ENCODE peak calls at places on chromosomes 12 and 14, in nine cellular contexts. A is NCI-H2081; V is aorta; I is neuronal stem cell; Z is anterior cingulate cortex; O is amygdala; S is stimulated activated CD4-positive, alpha-beta T cell treated with anti-CD3 and anti-CD28 coated beads, Interleukin-15, amount 100 ng/mL, for 48 hours; T is Kasumi-1; B is cardiac fibroblast. C is an unnamed sample.

GRCh38 chr12:93042684-93043083 is 113.6 kb upstream of the EEA1 start:
- DNase-seq in T (no peak), A (no peak), B (no peak), Z (no peak), S (no peak), I (no peak), O (no peak), V (no peak), C (no peak)

GRCh38 chr12:6338955-6339761 is 2.7 kb downstream of the TNFRSF1A start:
- DNase-seq in V (no peak), B (peak; percentile 33), S (no peak), O (no peak), T (no peak), A (no peak), Z (no peak), I (no peak), C (no peak)

GRCh38 chr14:95044463-95045254 is 112.7 kb downstream of the DICER1 start:
- DNase-seq in B (no peak), V (no peak), Z (no peak), O (no peak), A (no peak), T (no peak), S (no peak), I (no peak), C (peak; percentile 27)

GRCh38 chr14:34365309-34365915 is 96.6 kb downstream of the SPTSSA start:
- DNase-seq in I (no peak), A (no peak), O (no peak), T (peak; percentile 79), B (peak; percentile 51), S (no peak), V (no peak), Z (no peak), C (no peak)

GRCh38 chr12:115044073-115044472 is 360.1 kb upstream of the TBX3 start:
- DNase-seq in O (no peak), S (no peak), Z (no peak), T (no peak), B (peak; percentile 5), I (no peak), V (no peak), A (no peak), C (no peak)

GRCh38 chr12:75978677-75979076 is 52.9 kb downstream of the PHLDA1 start:
- DNase-seq in B (no peak), I (no peak), S (no peak), Z (no peak), V (no peak), O (no peak), T (no peak), A (no peak), C (no peak)

GRCh38 chr12:45726594-45727300 is 2.8 kb upstream of the ARID2 start:
- DNase-seq in B (peak; percentile 51), T (no peak), A (no peak), Z (no peak), O (no peak), I (no peak), V (peak; percentile 89), S (no peak), C (peak; percentile 91)

GRCh38 chr12:89135976-89136634 is 216.2 kb downstream of the DUSP6 start:
- DNase-seq in V (no peak), S (no peak), T (peak; percentile 76), I (no peak), Z (no peak), B (no peak), O (no peak), A (no peak), C (no peak)

GRCh38 chr12:51328587-51328986 is 4.6 kb upstream of the BIN2 start:
- DNase-seq in A (no peak), T (no peak), S (no peak), V (no peak), Z (no peak), B (no peak), O (no peak), I (no peak), C (no peak)

GRCh38 chr12:75706786-75707605 is 195.6 kb upstream of the KRR1 start:
- DNase-seq in A (no peak), V (no peak), I (no peak), S (no peak), B (peak; percentile 83), O (no peak), Z (no peak), T (peak; percentile 42), C (no peak)

GRCh38 chr14:99718031-99718810 is 34.1 kb downstream of the CYP46A1 start:
- DNase-seq in T (no peak), V (no peak), S (no peak), Z (no peak), B (no peak), O (no peak), A (no peak), I (no peak), C (peak; percentile 57)

GRCh38 chr14:61638595-61639391 is 56.5 kb upstream of the HIF1A start:
- DNase-seq in Z (no peak), T (no peak), I (no peak), B (no peak), S (no peak), V (no peak), O (no peak), A (no peak), C (no peak)

GRCh38 chr12:24718641-24719040 is 230.3 kb downstream of the BCAT1 start:
- DNase-seq in O (no peak), V (no peak), Z (no peak), A (no peak), S (no peak), B (no peak), I (no peak), T (no peak), C (no peak)

GRCh38 chr12:44708218-44708617 is 167.9 kb downstream of the NELL2 start:
- DNase-seq in V (no peak), O (no peak), B (no peak), T (no peak), Z (no peak), I (no peak), A (no peak), S (no peak), C (no peak)

GRCh38 chr14:20904393-20905029 is 13.3 kb downstream of the RNASE3 start:
- DNase-seq in S (no peak), A (no peak), T (peak; percentile 61), B (no peak), V (no peak), I (peak; percentile 36), O (no peak), Z (no peak), C (no peak)

GRCh38 chr12:102956738-102957338 is 636 bp upstream of the ASCL1 start:
- DNase-seq in Z (no peak), O (no peak), V (no peak), T (no peak), I (no peak), B (no peak), S (no peak), A (no peak), C (no peak)

GRCh38 chr12:64824500-64825142 is at the start of gene TBC1D30:
- DNase-seq in T (peak; percentile 72), A (peak; percentile 74), S (no peak), Z (peak; percentile 62), I (peak; percentile 43), O (no peak), B (peak; percentile 25), V (peak; percentile 78), C (peak; percentile 78)

GRCh38 chr14:105465209-105466031 is 9.2 kb upstream of the CRIP2 start:
- DNase-seq in A (no peak), T (no peak), I (no peak), Z (no peak), S (no peak), O (no peak), B (no peak), V (no peak), C (no peak)

GRCh38 chr12:53174881-53175491 is 5.5 kb upstream of the ZNF740 start:
- DNase-seq in Z (no peak), I (peak; percentile 12), A (peak; percentile 57), T (peak; percentile 53), B (peak; percentile 53), S (no peak), O (no peak), V (peak; percentile 27), C (no peak)

GRCh38 chr12:114746297-114747074 is 62.5 kb upstream of the TBX3 start:
- DNase-seq in Z (no peak), T (no peak), V (no peak), S (no peak), A (no peak), I (no peak), O (no peak), B (peak; percentile 42), C (no peak)

GRCh38 chr12:48334807-48335206 is 15.9 kb downstream of the ZNF641 start:
- DNase-seq in B (no peak), S (no peak), A (no peak), T (no peak), V (no peak), O (no peak), I (no peak), Z (no peak), C (no peak)

GRCh38 chr14:102568115-102568614 is 24.3 kb upstream of the RCOR1 start:
- DNase-seq in V (no peak), A (no peak), B (no peak), Z (no peak), I (no peak), T (peak; percentile 27), S (peak; percentile 23), O (no peak), C (no peak)

GRCh38 chr14:31583043-31583442 is 21.8 kb downstream of the NUBPL start:
- DNase-seq in V (no peak), T (no peak), I (no peak), B (no peak), A (no peak), O (no peak), S (no peak), Z (no peak), C (no peak)

GRCh38 chr12:85130631-85131030 is 94.5 kb downstream of the LRRIQ1 start:
- DNase-seq in T (no peak), O (no peak), Z (no peak), V (no peak), A (no peak), B (peak; percentile 3), I (no peak), S (no peak), C (no peak)

GRCh38 chr12:76018111-76018510 is 13.5 kb downstream of the PHLDA1 start:
- DNase-seq in B (peak; percentile 85), I (no peak), V (no peak), T (no peak), S (no peak), O (no peak), A (no peak), Z (no peak), C (no peak)

GRCh38 chr12:79514730-79515525 is 175.8 kb downstream of the PAWR start:
- DNase-seq in O (no peak), I (no peak), V (no peak), T (no peak), S (no peak), B (peak; percentile 18), Z (no peak), A (no peak), C (no peak)

GRCh38 chr14:83473846-83474245 is 1940.2 kb upstream of the SEL1L start:
- DNase-seq in T (no peak), A (no peak), O (no peak), Z (no peak), B (peak; percentile 20), V (no peak), I (no peak), S (no peak), C (no peak)

GRCh38 chr12:116455540-116456306 is 103.5 kb upstream of the MAP1LC3B2 start:
- DNase-seq in V (peak; percentile 89), I (peak; percentile 58), O (no peak), Z (no peak), S (no peak), T (no peak), B (peak; percentile 98), A (no peak), C (peak; percentile 84)